ENCODE peak calls at places on chromosome 3, in six cellular contexts. P, H, E, T, X and L are unnamed samples.

GRCh38 chr3:66603161-66603611 is 102.4 kb upstream of the LRIG1 start:
- DNase-seq in T (no peak), P (no peak), H (no peak), X (no peak), E (no peak), L (no peak)

GRCh38 chr3:149581681-149582349 is 76.0 kb downstream of the WWTR1 start:
- DNase-seq in P (no peak), T (no peak), H (peak), X (no peak), E (peak), L (no peak)

GRCh38 chr3:149813367-149814281 is 609 bp downstream of the RNF13 start:
- DNase-seq in X (peak), P (no peak), H (no peak), E (peak), T (peak), L (peak)

GRCh38 chr3:48897401-48898376 is 993 bp downstream of the SLC25A20 start:
- DNase-seq in P (no peak), E (no peak), H (peak), X (no peak), T (no peak), L (peak)

GRCh38 chr3:197525706-197526105 is 30.1 kb downstream of the BDH1 start:
- DNase-seq in P (no peak), T (no peak), H (no peak), X (no peak), E (no peak), L (peak)

GRCh38 chr3:195081242-195081963 is 189.6 kb downstream of the XXYLT1 start:
- DNase-seq in X (no peak), T (peak), H (no peak), P (no peak), E (no peak), L (peak)

GRCh38 chr3:68858549-68858948 is 73.8 kb downstream of the TAFA4 start:
- DNase-seq in P (no peak), E (no peak), T (no peak), X (no peak), H (no peak), L (no peak)

GRCh38 chr3:197494366-197495058 is 61.3 kb downstream of the BDH1 start:
- DNase-seq in H (no peak), X (no peak), E (peak), T (no peak), P (no peak), L (no peak)

GRCh38 chr3:131110087-131110486 is 83.4 kb downstream of the NEK11 start:
- DNase-seq in X (no peak), H (no peak), T (no peak), E (peak), P (no peak), L (no peak)

GRCh38 chr3:30518872-30519271 is 87.5 kb upstream of the TGFBR2 start:
- DNase-seq in H (no peak), P (no peak), X (no peak), T (no peak), E (no peak), L (no peak)

GRCh38 chr3:14481018-14481645 is 59.0 kb downstream of the GRIP2 start:
- DNase-seq in X (no peak), T (no peak), H (no peak), P (no peak), E (no peak), L (peak)

GRCh38 chr3:45362768-45363167 is 25.6 kb upstream of the LARS2 start:
- DNase-seq in P (no peak), H (no peak), T (no peak), E (no peak), X (no peak), L (no peak)

GRCh38 chr3:174440350-174440716 is 418.8 kb upstream of the NAALADL2 start:
- DNase-seq in T (peak), X (peak), H (peak), E (no peak), P (no peak), L (no peak)

GRCh38 chr3:58008140-58009025 is at the start of gene FLNB:
- DNase-seq in X (peak), P (peak), E (peak), H (peak), T (peak), L (peak)

GRCh38 chr3:8972614-8973013 is 9.3 kb upstream of the RAD18 start:
- DNase-seq in E (no peak), X (no peak), P (no peak), H (no peak), T (no peak), L (no peak)

GRCh38 chr3:188124184-188124583 is 29.8 kb upstream of the LPP start:
- DNase-seq in X (no peak), T (no peak), E (no peak), H (no peak), P (no peak), L (no peak)

GRCh38 chr3:58236527-58237237 is 910 bp upstream of the ABHD6 start:
- DNase-seq in H (no peak), E (no peak), T (peak), X (peak), P (no peak), L (peak)

GRCh38 chr3:14927308-14927707 is 20.1 kb upstream of the NR2C2 start:
- DNase-seq in T (no peak), E (no peak), H (no peak), X (no peak), P (no peak), L (no peak)

GRCh38 chr3:195151866-195152526 is 119.0 kb downstream of the XXYLT1 start:
- DNase-seq in X (no peak), P (no peak), H (no peak), E (peak), T (no peak), L (no peak)

GRCh38 chr3:76673171-76673570 is 366.7 kb upstream of the ROBO2 start:
- DNase-seq in X (no peak), E (no peak), P (no peak), H (no peak), T (no peak), L (no peak)

GRCh38 chr3:117035785-117036184 is 326.2 kb downstream of the TUSC7 start:
- DNase-seq in P (no peak), E (no peak), X (no peak), H (no peak), T (no peak), L (no peak)

GRCh38 chr3:32960404-32961160 is 9.1 kb downstream of the CCR4 start:
- DNase-seq in P (no peak), X (no peak), T (no peak), E (no peak), H (no peak), L (no peak)

GRCh38 chr3:67018105-67018788 is 20.1 kb downstream of the KBTBD8 start:
- DNase-seq in P (no peak), H (no peak), X (no peak), T (peak), E (no peak), L (no peak)

GRCh38 chr3:39362812-39363211 is 20.4 kb upstream of the SLC25A38 start:
- DNase-seq in P (no peak), T (no peak), H (no peak), E (no peak), X (no peak), L (no peak)

GRCh38 chr3:127043041-127043641 is 60.2 kb downstream of the PLXNA1 start:
- DNase-seq in T (peak), X (no peak), P (no peak), E (peak), H (no peak), L (peak)

GRCh38 chr3:1404270-1404669 is 311.4 kb downstream of the CNTN6 start:
- DNase-seq in T (no peak), E (no peak), X (no peak), H (no peak), P (no peak), L (no peak)

GRCh38 chr3:129688310-129688895 is 81.9 kb upstream of the PLXND1 start:
- DNase-seq in P (no peak), H (peak), E (no peak), T (peak), X (peak), L (no peak)

GRCh38 chr3:124859025-124859424 is 28.1 kb downstream of the ITGB5 start:
- DNase-seq in P (no peak), H (peak), T (no peak), E (no peak), X (no peak), L (no peak)